ENCODE peak calls at places on chromosomes 7 and 10, in six cellular contexts. W is hepatocyte, E is left ventricle myocardium inferior, H is esophagus muscularis mucosa, L is AG04450, S is HL-60. Y is an unnamed sample.

GRCh38 chr7:98802088-98802780 is 67.6 kb downstream of the TMEM130 start:
- DNase-seq in H (no peak), W (peak), E (peak), L (no peak), S (peak), Y (no peak)

GRCh38 chr7:77830649-77831355 is 32.2 kb downstream of the PHTF2 start:
- DNase-seq in W (no peak), E (no peak), L (no peak), H (no peak), S (no peak), Y (no peak)

GRCh38 chr7:32673275-32673983 is 178.1 kb downstream of the AVL9 start:
- DNase-seq in H (no peak), L (no peak), W (no peak), E (no peak), S (no peak), Y (no peak)

GRCh38 chr10:29160110-29160669 is 128.7 kb upstream of the LYZL1 start:
- DNase-seq in E (no peak), L (no peak), W (no peak), S (no peak), H (no peak), Y (peak)

GRCh38 chr10:50382576-50383023 is 131.3 kb upstream of the ASAH2 start:
- DNase-seq in L (no peak), S (no peak), W (no peak), E (no peak), H (no peak), Y (no peak)

GRCh38 chr7:36949711-36950600 is 225.7 kb upstream of the AOAH start:
- DNase-seq in S (no peak), L (no peak), E (no peak), W (peak), H (no peak), Y (no peak)

GRCh38 chr7:99729501-99730261 is 5.3 kb downstream of the CYP3A7 start:
- DNase-seq in E (no peak), L (no peak), H (no peak), W (peak), S (peak), Y (peak)

GRCh38 chr10:21399392-21400015 is 126.0 kb downstream of the SKIDA1 start:
- DNase-seq in E (no peak), L (peak), W (peak), S (no peak), H (no peak), Y (peak)

GRCh38 chr7:101985646-101986199 is 168.3 kb downstream of the CUX1 start:
- DNase-seq in H (no peak), S (no peak), E (no peak), W (no peak), L (no peak), Y (no peak)

GRCh38 chr10:8331896-8332729 is 277.6 kb downstream of the GATA3 start:
- DNase-seq in E (peak), S (no peak), W (peak), L (no peak), H (no peak), Y (peak)

GRCh38 chr10:37960738-37961137 is 15.7 kb downstream of the ZNF25 start:
- DNase-seq in E (no peak), H (no peak), W (no peak), L (no peak), S (no peak), Y (no peak)

GRCh38 chr7:10860516-10860915 is 113.2 kb upstream of the PHF14 start:
- DNase-seq in W (no peak), L (no peak), E (no peak), S (no peak), H (no peak), Y (no peak)

DNA sequence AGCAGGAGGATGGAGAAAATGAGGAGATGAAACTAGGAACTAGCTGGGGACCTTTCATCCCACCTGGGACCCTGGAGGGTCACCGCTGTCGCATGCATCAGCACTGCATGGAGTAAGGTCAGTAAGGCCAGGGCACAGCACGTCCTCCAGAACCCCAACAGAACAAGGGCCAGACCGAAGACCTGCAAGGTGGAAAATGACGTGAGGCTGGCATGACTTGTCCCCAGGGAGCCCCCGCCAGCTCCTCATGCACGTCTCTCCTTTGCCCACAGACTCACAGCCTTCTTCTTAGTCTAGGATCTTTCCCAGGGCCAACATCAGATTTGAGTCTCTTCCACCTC is 4.7 kb downstream of the ZNF488 start:
- DNase-seq in S (no peak), W (no peak), E (no peak), L (no peak), H (no peak), Y (no peak)
- H3K27ac ChIP-seq in S (no peak), W (no peak), E (no peak), L (no peak), H (no peak), Y (no peak)

GRCh38 chr10:14606633-14607032 is 168.1 kb downstream of the FAM107B start:
- DNase-seq in S (no peak), W (no peak), L (no peak), E (no peak), H (no peak), Y (no peak)
- H3K27ac ChIP-seq in S (no peak), W (no peak), L (no peak), E (no peak), H (no peak), Y (no peak)

GRCh38 chr10:102615361-102615760 is 28.9 kb upstream of the TRIM8 start:
- DNase-seq in W (no peak), H (no peak), E (peak), L (no peak), S (no peak), Y (no peak)
- H3K27ac ChIP-seq in W (no peak), H (peak), E (peak), L (no peak), S (no peak), Y (no peak)

DNA sequence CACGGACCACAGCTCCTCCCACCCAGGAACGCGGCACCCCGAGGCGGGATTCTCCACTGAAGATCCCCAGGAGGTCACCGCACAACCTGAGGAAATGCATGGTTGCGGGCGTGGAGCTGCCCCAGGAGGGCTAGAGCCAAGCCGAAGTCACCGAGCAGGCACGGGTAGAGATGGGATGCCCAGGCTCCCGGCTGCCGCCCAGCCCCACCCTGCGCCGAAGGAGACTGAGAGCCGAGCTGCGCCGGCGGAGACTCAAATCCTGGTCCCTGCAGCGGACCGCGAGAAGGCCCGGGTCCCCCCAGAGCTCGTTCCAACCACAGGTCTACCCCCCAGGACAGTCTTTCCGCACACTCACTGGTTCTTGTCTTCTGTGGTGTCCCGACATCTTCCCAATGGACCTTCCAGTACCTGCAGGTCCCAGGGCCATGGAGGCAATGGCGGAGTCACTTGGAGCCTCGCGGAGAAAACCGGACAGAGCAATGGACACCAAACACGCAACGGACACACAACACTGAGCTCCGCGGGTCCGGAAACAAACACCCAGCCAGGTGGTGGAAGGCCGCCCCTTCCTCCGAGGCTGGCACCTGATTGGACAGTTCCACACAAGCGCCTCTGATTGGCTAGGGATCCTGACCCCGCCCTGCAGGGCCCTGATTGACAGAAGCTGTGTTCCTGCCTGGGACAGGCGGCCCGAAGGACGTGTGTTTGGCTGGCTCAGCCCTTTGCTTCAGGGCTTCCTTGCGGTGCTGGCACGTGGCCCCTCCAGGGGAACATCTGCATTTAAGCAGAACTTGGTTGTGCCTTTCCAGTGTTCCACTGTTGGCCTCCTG is 331.9 kb upstream of the NUPR2 start:
- DNase-seq in L (no peak), E (peak), W (no peak), H (no peak), S (no peak), Y (no peak)
- H3K27ac ChIP-seq in L (no peak), E (no peak), W (no peak), H (no peak), S (no peak), Y (no peak)